ENCODE peak calls at places on chromosomes 16 and 17, in six cellular contexts. One of them, this sample, is unnamed.

GRCh38 chr17:38724337-38724988 is 5.7 kb upstream of the CISD3 start:
- DNase-seq in A549: no peak
- DNase-seq in neuronal stem cell: no peak
- DNase-seq in sciatic nerve: peak; percentile 80
- DNase-seq in left cardiac atrium: peak; percentile 68
- DNase-seq in ascending aorta: no peak
- DNase-seq in this sample: peak; percentile 94

GRCh38 chr17:3896108-3897099 is 3.6 kb upstream of the CAMKK1 start:
- DNase-seq in A549: no peak
- DNase-seq in neuronal stem cell: no peak
- DNase-seq in sciatic nerve: no peak
- DNase-seq in left cardiac atrium: no peak
- DNase-seq in ascending aorta: no peak
- DNase-seq in this sample: no peak

GRCh38 chr17:81515530-81516041 is 3.0 kb upstream of the ACTG1 start:
- DNase-seq in A549: no peak
- DNase-seq in neuronal stem cell: no peak
- DNase-seq in sciatic nerve: no peak
- DNase-seq in left cardiac atrium: no peak
- DNase-seq in ascending aorta: no peak
- DNase-seq in this sample: no peak

GRCh38 chr17:41797377-41797776 is 10.9 kb upstream of the JUP start:
- DNase-seq in A549: no peak
- DNase-seq in neuronal stem cell: no peak
- DNase-seq in sciatic nerve: no peak
- DNase-seq in left cardiac atrium: no peak
- DNase-seq in ascending aorta: no peak
- DNase-seq in this sample: no peak

GRCh38 chr17:8402921-8403536 is 5.4 kb upstream of the RNF222 start:
- DNase-seq in A549: no peak
- DNase-seq in neuronal stem cell: no peak
- DNase-seq in sciatic nerve: no peak
- DNase-seq in left cardiac atrium: no peak
- DNase-seq in ascending aorta: no peak
- DNase-seq in this sample: no peak

GRCh38 chr17:38620551-38621277 is 15.0 kb upstream of the SRCIN1 start:
- DNase-seq in A549: no peak
- DNase-seq in neuronal stem cell: no peak
- DNase-seq in sciatic nerve: peak; percentile 42
- DNase-seq in left cardiac atrium: no peak
- DNase-seq in ascending aorta: peak; percentile 52
- DNase-seq in this sample: no peak

GRCh38 chr17:65345261-65346060 is 208.3 kb downstream of the RGS9 start:
- DNase-seq in A549: no peak
- DNase-seq in neuronal stem cell: no peak
- DNase-seq in sciatic nerve: no peak
- DNase-seq in left cardiac atrium: no peak
- DNase-seq in ascending aorta: no peak
- DNase-seq in this sample: no peak

GRCh38 chr17:4599505-4600281 is 15.4 kb downstream of the SMTNL2 start:
- DNase-seq in A549: no peak
- DNase-seq in neuronal stem cell: peak; percentile 44
- DNase-seq in sciatic nerve: no peak
- DNase-seq in left cardiac atrium: peak; percentile 65
- DNase-seq in ascending aorta: no peak
- DNase-seq in this sample: peak; percentile 5

GRCh38 chr16:85206472-85207356 is 94.4 kb upstream of the CIBAR2 start:
- DNase-seq in A549: no peak
- DNase-seq in neuronal stem cell: no peak
- DNase-seq in sciatic nerve: no peak
- DNase-seq in left cardiac atrium: peak; percentile 77
- DNase-seq in ascending aorta: peak; percentile 82
- DNase-seq in this sample: no peak

GRCh38 chr16:72189865-72190371 is 18.0 kb upstream of the PMFBP1 start:
- DNase-seq in A549: no peak
- DNase-seq in neuronal stem cell: no peak
- DNase-seq in sciatic nerve: no peak
- DNase-seq in left cardiac atrium: no peak
- DNase-seq in ascending aorta: no peak
- DNase-seq in this sample: no peak

GRCh38 chr17:75762513-75763268 is 2.3 kb downstream of the GALK1 start:
- DNase-seq in A549: no peak
- DNase-seq in neuronal stem cell: no peak
- DNase-seq in sciatic nerve: no peak
- DNase-seq in left cardiac atrium: no peak
- DNase-seq in ascending aorta: no peak
- DNase-seq in this sample: no peak

GRCh38 chr17:7774037-7774659 is 56.6 kb downstream of the DNAH2 start:
- DNase-seq in A549: no peak
- DNase-seq in neuronal stem cell: no peak
- DNase-seq in sciatic nerve: no peak
- DNase-seq in left cardiac atrium: no peak
- DNase-seq in ascending aorta: no peak
- DNase-seq in this sample: no peak

GRCh38 chr16:799948-800833 is at the start of gene GNG13:
- DNase-seq in A549: no peak
- DNase-seq in neuronal stem cell: peak; percentile 37
- DNase-seq in sciatic nerve: no peak
- DNase-seq in left cardiac atrium: no peak
- DNase-seq in ascending aorta: no peak
- DNase-seq in this sample: no peak

GRCh38 chr16:4412854-4413253 is 3.5 kb downstream of the CORO7 start:
- DNase-seq in A549: no peak
- DNase-seq in neuronal stem cell: no peak
- DNase-seq in sciatic nerve: no peak
- DNase-seq in left cardiac atrium: peak; percentile 6
- DNase-seq in ascending aorta: no peak
- DNase-seq in this sample: no peak

GRCh38 chr17:9343513-9343912 is 232.1 kb downstream of the STX8 start:
- DNase-seq in A549: no peak
- DNase-seq in neuronal stem cell: no peak
- DNase-seq in sciatic nerve: no peak
- DNase-seq in left cardiac atrium: no peak
- DNase-seq in ascending aorta: no peak
- DNase-seq in this sample: peak; percentile 18

GRCh38 chr16:67397451-67397801 is 4.1 kb upstream of the TPPP3 start:
- DNase-seq in A549: no peak
- DNase-seq in neuronal stem cell: no peak
- DNase-seq in sciatic nerve: no peak
- DNase-seq in left cardiac atrium: peak; percentile 82
- DNase-seq in ascending aorta: no peak
- DNase-seq in this sample: no peak

GRCh38 chr17:81247339-81247990 is 8.3 kb downstream of the NDUFAF8 start:
- DNase-seq in A549: no peak
- DNase-seq in neuronal stem cell: no peak
- DNase-seq in sciatic nerve: no peak
- DNase-seq in left cardiac atrium: no peak
- DNase-seq in ascending aorta: no peak
- DNase-seq in this sample: no peak

GRCh38 chr17:57165754-57166153 is 80.7 kb downstream of the AKAP1 start:
- DNase-seq in A549: no peak
- DNase-seq in neuronal stem cell: no peak
- DNase-seq in sciatic nerve: no peak
- DNase-seq in left cardiac atrium: no peak
- DNase-seq in ascending aorta: no peak
- DNase-seq in this sample: no peak

GRCh38 chr16:68774982-68775381 is 37.9 kb downstream of the CDH1 start:
- DNase-seq in A549: no peak
- DNase-seq in neuronal stem cell: no peak
- DNase-seq in sciatic nerve: no peak
- DNase-seq in left cardiac atrium: no peak
- DNase-seq in ascending aorta: no peak
- DNase-seq in this sample: no peak

GRCh38 chr17:8862213-8863056 is 5.0 kb downstream of the PIK3R6 start:
- DNase-seq in A549: no peak
- DNase-seq in neuronal stem cell: no peak
- DNase-seq in sciatic nerve: peak; percentile 38
- DNase-seq in left cardiac atrium: no peak
- DNase-seq in ascending aorta: peak; percentile 28
- DNase-seq in this sample: no peak

GRCh38 chr16:15398618-15399316 is 3.2 kb downstream of the MPV17L start:
- DNase-seq in A549: no peak
- DNase-seq in neuronal stem cell: no peak
- DNase-seq in sciatic nerve: no peak
- DNase-seq in left cardiac atrium: no peak
- DNase-seq in ascending aorta: no peak
- DNase-seq in this sample: no peak

GRCh38 chr17:55160501-55160900 is 104.3 kb upstream of the HLF start:
- DNase-seq in A549: no peak
- DNase-seq in neuronal stem cell: no peak
- DNase-seq in sciatic nerve: peak; percentile 59
- DNase-seq in left cardiac atrium: no peak
- DNase-seq in ascending aorta: no peak
- DNase-seq in this sample: no peak

GRCh38 chr17:51768706-51769105 is 389.8 kb downstream of the CA10 start:
- DNase-seq in A549: no peak
- DNase-seq in neuronal stem cell: no peak
- DNase-seq in sciatic nerve: no peak
- DNase-seq in left cardiac atrium: no peak
- DNase-seq in ascending aorta: no peak
- DNase-seq in this sample: no peak

GRCh38 chr16:3145151-3145550 is 10.3 kb downstream of the ZNF213 start:
- DNase-seq in A549: no peak
- DNase-seq in neuronal stem cell: no peak
- DNase-seq in sciatic nerve: no peak
- DNase-seq in left cardiac atrium: peak; percentile 15
- DNase-seq in ascending aorta: no peak
- DNase-seq in this sample: no peak

GRCh38 chr17:28570716-28571254 is 539 bp downstream of the PIGS start:
- DNase-seq in A549: peak; percentile 64
- DNase-seq in neuronal stem cell: no peak
- DNase-seq in sciatic nerve: no peak
- DNase-seq in left cardiac atrium: peak; percentile 46
- DNase-seq in ascending aorta: no peak
- DNase-seq in this sample: no peak

GRCh38 chr17:2084129-2084765 is 29.3 kb downstream of the HIC1 start:
- DNase-seq in A549: no peak
- DNase-seq in neuronal stem cell: no peak
- DNase-seq in sciatic nerve: peak; percentile 79
- DNase-seq in left cardiac atrium: peak; percentile 76
- DNase-seq in ascending aorta: no peak
- DNase-seq in this sample: no peak

GRCh38 chr16:9138021-9138680 is 46.7 kb downstream of the HAPSTR1 start:
- DNase-seq in A549: no peak
- DNase-seq in neuronal stem cell: no peak
- DNase-seq in sciatic nerve: no peak
- DNase-seq in left cardiac atrium: no peak
- DNase-seq in ascending aorta: no peak
- DNase-seq in this sample: no peak

GRCh38 chr16:76956394-76956793 is 234.6 kb upstream of the MON1B start:
- DNase-seq in A549: no peak
- DNase-seq in neuronal stem cell: no peak
- DNase-seq in sciatic nerve: no peak
- DNase-seq in left cardiac atrium: no peak
- DNase-seq in ascending aorta: no peak
- DNase-seq in this sample: no peak

GRCh38 chr17:7717756-7718350 is 309 bp downstream of the DNAH2 start:
- DNase-seq in A549: peak; percentile 35
- DNase-seq in neuronal stem cell: no peak
- DNase-seq in sciatic nerve: no peak
- DNase-seq in left cardiac atrium: no peak
- DNase-seq in ascending aorta: no peak
- DNase-seq in this sample: peak; percentile 47